ENCODE peak calls at places on chromosomes 13 and 19, in nine cellular contexts. Z is GM12892; Q is NCI-H1092; B is stimulated activated naive CD4-positive, alpha-beta T cell; R is GM23338; C is AG10803; J is T-cell; N is stimulated activated CD8-positive, alpha-beta memory T cell treated with anti-CD3 and anti-CD28 coated beads, Interleukin-4, amount 100 ng/mL, for 1 hour; A is cardiac muscle cell. K is an unnamed sample.

GRCh38 chr13:94956407-94957110 is 244.2 kb upstream of the SOX21 start:
- DNase-seq in Z (no peak), Q (no peak), B (no peak), R (no peak), C (no peak), J (no peak), N (no peak), A (no peak), K (no peak)

GRCh38 chr13:32734511-32734910 is 148.3 kb downstream of the PDS5B start:
- DNase-seq in Z (no peak), Q (no peak), B (no peak), R (no peak), C (peak), J (no peak), N (no peak), A (peak), K (no peak)

GRCh38 chr19:44163789-44164188 is 1.1 kb upstream of the ZNF226 start:
- DNase-seq in Z (no peak), Q (no peak), B (no peak), R (no peak), C (no peak), J (no peak), N (no peak), A (no peak), K (no peak)

GRCh38 chr19:32392142-32392541 is 13.4 kb upstream of the DPY19L3 start:
- DNase-seq in Z (no peak), Q (no peak), B (no peak), R (no peak), C (no peak), J (no peak), N (no peak), A (no peak), K (no peak)

GRCh38 chr13:109918179-109918651 is 131.8 kb upstream of the IRS2 start:
- DNase-seq in Z (no peak), Q (no peak), B (no peak), R (no peak), C (peak), J (no peak), N (no peak), A (no peak), K (no peak)

GRCh38 chr19:11261431-11261901 is 858 bp downstream of the DOCK6 start:
- DNase-seq in Z (peak), Q (no peak), B (no peak), R (peak), C (no peak), J (no peak), N (no peak), A (no peak), K (no peak)

GRCh38 chr19:9308091-9308490 is 1.5 kb downstream of the ZNF699 start:
- DNase-seq in Z (no peak), Q (no peak), B (no peak), R (no peak), C (peak), J (no peak), N (no peak), A (no peak), K (no peak)

GRCh38 chr19:53156888-53157287 is 2.0 kb downstream of the ZNF347 start:
- DNase-seq in Z (no peak), Q (no peak), B (no peak), R (no peak), C (no peak), J (no peak), N (no peak), A (no peak), K (no peak)

GRCh38 chr13:110350509-110350908 is 43.4 kb downstream of the COL4A2 start:
- DNase-seq in Z (no peak), Q (no peak), B (no peak), R (no peak), C (no peak), J (no peak), N (no peak), A (peak), K (no peak)

GRCh38 chr13:44768775-44769578 is 192.8 kb upstream of the TSC22D1 start:
- DNase-seq in Z (no peak), Q (no peak), B (no peak), R (no peak), C (peak), J (no peak), N (no peak), A (no peak), K (no peak)